ENCODE peak calls at places on chromosomes 11 and 22, in seven cellular contexts. One of them, this sample, is unnamed.

GRCh38 chr22:28017558-28017820 is 98.4 kb upstream of the PITPNB start:
- DNase-seq in tibial artery: no peak
- DNase-seq in BJ: no peak
- DNase-seq in heart left ventricle: no peak
- DNase-seq in foreskin fibroblast: no peak
- DNase-seq in CD4-positive, CD25-positive, alpha-beta regulatory T cell: no peak
- DNase-seq in CD8-positive, alpha-beta T cell: no peak
- DNase-seq in this sample: no peak

GRCh38 chr22:20156611-20157415 is 6.0 kb upstream of the CCDC188 start:
- DNase-seq in tibial artery: peak
- DNase-seq in BJ: no peak
- DNase-seq in heart left ventricle: peak
- DNase-seq in foreskin fibroblast: peak
- DNase-seq in CD4-positive, CD25-positive, alpha-beta regulatory T cell: peak
- DNase-seq in CD8-positive, alpha-beta T cell: peak
- DNase-seq in this sample: peak

GRCh38 chr22:50082197-50082715 is 3.0 kb downstream of the MLC1 start:
- DNase-seq in tibial artery: no peak
- DNase-seq in BJ: no peak
- DNase-seq in heart left ventricle: no peak
- DNase-seq in foreskin fibroblast: no peak
- DNase-seq in CD4-positive, CD25-positive, alpha-beta regulatory T cell: no peak
- DNase-seq in CD8-positive, alpha-beta T cell: no peak
- DNase-seq in this sample: no peak

GRCh38 chr22:50210378-50211139 is 9.7 kb downstream of the SELENOO start:
- DNase-seq in tibial artery: no peak
- DNase-seq in BJ: no peak
- DNase-seq in heart left ventricle: peak
- DNase-seq in foreskin fibroblast: no peak
- DNase-seq in CD4-positive, CD25-positive, alpha-beta regulatory T cell: no peak
- DNase-seq in CD8-positive, alpha-beta T cell: no peak
- DNase-seq in this sample: no peak

GRCh38 chr22:27844656-27845602 is 43.4 kb upstream of the MN1 start:
- DNase-seq in tibial artery: no peak
- DNase-seq in BJ: no peak
- DNase-seq in heart left ventricle: no peak
- DNase-seq in foreskin fibroblast: no peak
- DNase-seq in CD4-positive, CD25-positive, alpha-beta regulatory T cell: no peak
- DNase-seq in CD8-positive, alpha-beta T cell: no peak
- DNase-seq in this sample: peak

GRCh38 chr11:65431452-65432132 is 9.0 kb downstream of the NEAT1 start:
- DNase-seq in tibial artery: no peak
- DNase-seq in BJ: no peak
- DNase-seq in heart left ventricle: no peak
- DNase-seq in foreskin fibroblast: no peak
- DNase-seq in CD4-positive, CD25-positive, alpha-beta regulatory T cell: peak
- DNase-seq in CD8-positive, alpha-beta T cell: peak
- DNase-seq in this sample: no peak

GRCh38 chr11:106061936-106062591 is 15.1 kb downstream of the KBTBD3 start:
- DNase-seq in tibial artery: no peak
- DNase-seq in BJ: no peak
- DNase-seq in heart left ventricle: no peak
- DNase-seq in foreskin fibroblast: no peak
- DNase-seq in CD4-positive, CD25-positive, alpha-beta regulatory T cell: no peak
- DNase-seq in CD8-positive, alpha-beta T cell: no peak
- DNase-seq in this sample: no peak

GRCh38 chr11:68942090-68942620 is 38.5 kb downstream of the IGHMBP2 start:
- DNase-seq in tibial artery: peak
- DNase-seq in BJ: no peak
- DNase-seq in heart left ventricle: no peak
- DNase-seq in foreskin fibroblast: no peak
- DNase-seq in CD4-positive, CD25-positive, alpha-beta regulatory T cell: no peak
- DNase-seq in CD8-positive, alpha-beta T cell: no peak
- DNase-seq in this sample: no peak

GRCh38 chr11:35282226-35282882 is 137.0 kb downstream of the SLC1A2 start:
- DNase-seq in tibial artery: no peak
- DNase-seq in BJ: no peak
- DNase-seq in heart left ventricle: no peak
- DNase-seq in foreskin fibroblast: peak
- DNase-seq in CD4-positive, CD25-positive, alpha-beta regulatory T cell: no peak
- DNase-seq in CD8-positive, alpha-beta T cell: no peak
- DNase-seq in this sample: no peak

GRCh38 chr11:12090061-12090572 is 20.3 kb upstream of the MICAL2 start:
- DNase-seq in tibial artery: peak
- DNase-seq in BJ: no peak
- DNase-seq in heart left ventricle: no peak
- DNase-seq in foreskin fibroblast: peak
- DNase-seq in CD4-positive, CD25-positive, alpha-beta regulatory T cell: peak
- DNase-seq in CD8-positive, alpha-beta T cell: no peak
- DNase-seq in this sample: no peak

GRCh38 chr22:32650553-32651345 is 150.8 kb upstream of the TIMP3 start:
- DNase-seq in tibial artery: no peak
- DNase-seq in BJ: no peak
- DNase-seq in heart left ventricle: no peak
- DNase-seq in foreskin fibroblast: peak
- DNase-seq in CD4-positive, CD25-positive, alpha-beta regulatory T cell: no peak
- DNase-seq in CD8-positive, alpha-beta T cell: no peak
- DNase-seq in this sample: no peak

GRCh38 chr11:74641289-74641688 is 48.9 kb downstream of the POLD3 start:
- DNase-seq in tibial artery: no peak
- DNase-seq in BJ: no peak
- DNase-seq in heart left ventricle: no peak
- DNase-seq in foreskin fibroblast: no peak
- DNase-seq in CD4-positive, CD25-positive, alpha-beta regulatory T cell: no peak
- DNase-seq in CD8-positive, alpha-beta T cell: no peak
- DNase-seq in this sample: no peak

GRCh38 chr11:63017306-63017974 is 1.8 kb upstream of the SLC22A8 start:
- DNase-seq in tibial artery: no peak
- DNase-seq in BJ: no peak
- DNase-seq in heart left ventricle: no peak
- DNase-seq in foreskin fibroblast: peak
- DNase-seq in CD4-positive, CD25-positive, alpha-beta regulatory T cell: no peak
- DNase-seq in CD8-positive, alpha-beta T cell: no peak
- DNase-seq in this sample: no peak

GRCh38 chr11:73384871-73385692 is 8.9 kb downstream of the RELT start:
- DNase-seq in tibial artery: no peak
- DNase-seq in BJ: no peak
- DNase-seq in heart left ventricle: peak
- DNase-seq in foreskin fibroblast: no peak
- DNase-seq in CD4-positive, CD25-positive, alpha-beta regulatory T cell: peak
- DNase-seq in CD8-positive, alpha-beta T cell: peak
- DNase-seq in this sample: peak

GRCh38 chr11:129728571-129728970 is 87.1 kb upstream of the TMEM45B start:
- DNase-seq in tibial artery: no peak
- DNase-seq in BJ: no peak
- DNase-seq in heart left ventricle: no peak
- DNase-seq in foreskin fibroblast: no peak
- DNase-seq in CD4-positive, CD25-positive, alpha-beta regulatory T cell: no peak
- DNase-seq in CD8-positive, alpha-beta T cell: no peak
- DNase-seq in this sample: no peak

DNA sequence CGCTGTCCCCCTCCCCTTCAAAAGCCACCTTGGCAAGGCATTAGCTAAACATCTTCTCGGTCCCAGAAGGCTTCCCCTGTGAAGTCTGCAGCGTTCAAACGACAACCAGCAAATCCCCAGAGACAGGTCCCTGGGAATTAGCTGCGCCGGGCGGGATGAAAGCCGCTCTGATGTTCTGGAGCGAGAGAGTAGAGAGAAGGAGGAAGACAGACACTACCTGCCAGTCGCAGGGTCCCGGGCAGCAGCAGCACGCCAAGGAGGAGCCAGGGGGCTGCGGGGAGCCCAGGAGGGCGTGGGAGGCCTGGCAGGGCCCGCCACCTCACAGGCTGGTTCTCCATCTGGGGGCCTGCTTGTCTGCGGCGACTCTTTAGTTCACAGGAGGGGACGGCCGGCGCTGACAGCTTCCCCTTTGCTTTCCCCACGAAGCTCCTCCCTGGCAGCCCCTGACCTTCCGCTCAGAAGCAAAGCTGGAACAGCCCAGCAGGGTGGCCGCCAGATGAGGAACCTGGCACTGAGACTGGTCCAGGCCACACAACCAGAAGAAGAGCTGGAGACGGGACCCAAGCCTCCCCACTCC is at the start of gene NFAM1:
- DNase-seq in tibial artery: peak
- DNase-seq in BJ: no peak
- DNase-seq in heart left ventricle: peak
- DNase-seq in foreskin fibroblast: no peak
- DNase-seq in CD4-positive, CD25-positive, alpha-beta regulatory T cell: no peak
- DNase-seq in CD8-positive, alpha-beta T cell: no peak
- DNase-seq in this sample: no peak
- H3K4me3 ChIP-seq in tibial artery: peak
- H3K4me3 ChIP-seq in BJ: no peak
- H3K4me3 ChIP-seq in heart left ventricle: peak
- H3K4me3 ChIP-seq in foreskin fibroblast: no peak
- H3K4me3 ChIP-seq in CD4-positive, CD25-positive, alpha-beta regulatory T cell: no peak
- H3K4me3 ChIP-seq in CD8-positive, alpha-beta T cell: no peak
- H3K4me3 ChIP-seq in this sample: no peak

DNA sequence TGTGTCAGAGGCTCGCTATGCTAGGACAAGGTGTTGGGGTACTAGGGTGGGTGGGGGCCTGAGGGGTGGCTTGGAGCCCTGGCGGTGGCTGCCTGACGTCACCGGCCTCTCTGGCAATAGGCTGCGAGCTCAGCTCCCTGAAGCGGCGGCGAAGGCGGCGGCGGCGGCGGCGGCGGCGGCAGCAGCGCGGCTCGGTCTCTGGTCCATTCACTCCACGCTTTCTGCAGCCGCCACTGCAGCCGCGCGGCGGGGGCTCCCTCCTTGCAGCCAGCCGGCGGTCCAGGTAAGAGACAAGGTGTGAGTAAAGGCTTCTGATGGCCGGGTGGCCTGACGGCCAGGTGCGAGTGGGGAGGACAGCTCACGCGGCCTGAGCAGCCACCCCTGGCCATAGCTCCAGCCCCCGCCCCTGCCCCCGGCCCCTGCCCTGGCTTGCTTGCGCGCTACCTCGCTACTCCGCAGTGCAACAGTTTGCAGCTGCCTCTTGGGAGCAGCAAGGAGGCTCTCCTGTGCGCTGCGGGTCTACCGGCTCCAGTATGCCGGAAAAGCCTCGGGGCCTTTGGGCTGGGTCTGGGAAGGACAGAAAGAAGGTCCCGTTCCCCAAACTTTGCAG is at the start of gene C11orf87:
- DNase-seq in tibial artery: no peak
- DNase-seq in BJ: no peak
- DNase-seq in heart left ventricle: no peak
- DNase-seq in foreskin fibroblast: no peak
- DNase-seq in CD4-positive, CD25-positive, alpha-beta regulatory T cell: no peak
- DNase-seq in CD8-positive, alpha-beta T cell: no peak
- DNase-seq in this sample: no peak
- H3K4me3 ChIP-seq in tibial artery: peak
- H3K4me3 ChIP-seq in BJ: peak
- H3K4me3 ChIP-seq in heart left ventricle: peak
- H3K4me3 ChIP-seq in foreskin fibroblast: peak
- H3K4me3 ChIP-seq in CD4-positive, CD25-positive, alpha-beta regulatory T cell: no peak
- H3K4me3 ChIP-seq in CD8-positive, alpha-beta T cell: no peak
- H3K4me3 ChIP-seq in this sample: no peak

DNA sequence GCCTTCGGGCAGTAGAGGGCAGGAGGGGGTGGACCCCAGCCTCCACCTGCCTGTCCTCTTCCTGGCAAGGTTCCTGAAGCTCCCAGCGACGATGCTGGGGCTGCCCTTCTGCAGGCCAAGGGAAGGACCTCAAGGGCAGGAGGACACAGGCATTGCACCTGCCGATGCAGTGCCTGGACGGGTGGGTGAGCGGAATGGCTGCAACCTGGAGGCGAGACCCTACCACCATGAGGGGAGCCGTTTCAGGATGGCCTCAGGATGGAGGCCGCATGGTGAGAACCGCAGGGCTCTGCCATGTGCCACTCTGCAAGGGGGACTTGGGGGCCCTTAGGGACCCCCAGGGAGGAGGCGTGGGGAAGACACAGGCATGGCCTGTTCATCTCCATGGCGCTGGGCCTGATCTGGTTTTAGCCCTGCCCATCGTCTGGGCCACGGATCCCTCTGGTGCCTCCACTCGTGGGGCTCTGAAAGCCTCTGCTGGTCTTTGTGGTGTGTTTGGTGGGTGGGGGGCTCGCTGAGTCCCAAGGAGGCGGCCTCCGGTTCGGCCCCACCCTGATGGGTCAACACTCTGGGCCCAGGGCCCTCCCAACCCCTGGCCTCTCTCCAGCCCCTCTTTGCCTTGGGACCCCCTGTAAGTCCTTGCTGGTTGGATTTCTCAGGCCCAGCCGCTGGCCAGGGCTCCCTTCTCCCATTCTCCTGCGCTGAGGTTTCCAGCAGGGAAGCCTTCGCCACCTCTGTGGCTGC is 1.3 kb upstream of the LSP1 start:
- DNase-seq in tibial artery: no peak
- DNase-seq in BJ: no peak
- DNase-seq in heart left ventricle: no peak
- DNase-seq in foreskin fibroblast: no peak
- DNase-seq in CD4-positive, CD25-positive, alpha-beta regulatory T cell: peak
- DNase-seq in CD8-positive, alpha-beta T cell: no peak
- DNase-seq in this sample: no peak
- H3K4me3 ChIP-seq in tibial artery: no peak
- H3K4me3 ChIP-seq in BJ: no peak
- H3K4me3 ChIP-seq in heart left ventricle: no peak
- H3K4me3 ChIP-seq in foreskin fibroblast: no peak
- H3K4me3 ChIP-seq in CD4-positive, CD25-positive, alpha-beta regulatory T cell: peak
- H3K4me3 ChIP-seq in CD8-positive, alpha-beta T cell: peak
- H3K4me3 ChIP-seq in this sample: no peak

GRCh38 chr11:100759856-100760255 is 72.8 kb downstream of the ARHGAP42 start:
- DNase-seq in tibial artery: no peak
- DNase-seq in BJ: no peak
- DNase-seq in heart left ventricle: no peak
- DNase-seq in foreskin fibroblast: no peak
- DNase-seq in CD4-positive, CD25-positive, alpha-beta regulatory T cell: no peak
- DNase-seq in CD8-positive, alpha-beta T cell: no peak
- DNase-seq in this sample: no peak

GRCh38 chr11:100759106-100759505 is 72.0 kb downstream of the ARHGAP42 start:
- DNase-seq in tibial artery: no peak
- DNase-seq in BJ: no peak
- DNase-seq in heart left ventricle: no peak
- DNase-seq in foreskin fibroblast: no peak
- DNase-seq in CD4-positive, CD25-positive, alpha-beta regulatory T cell: no peak
- DNase-seq in CD8-positive, alpha-beta T cell: no peak
- DNase-seq in this sample: no peak

GRCh38 chr11:100760766-100761165 is 73.7 kb downstream of the ARHGAP42 start:
- DNase-seq in tibial artery: no peak
- DNase-seq in BJ: no peak
- DNase-seq in heart left ventricle: no peak
- DNase-seq in foreskin fibroblast: no peak
- DNase-seq in CD4-positive, CD25-positive, alpha-beta regulatory T cell: no peak
- DNase-seq in CD8-positive, alpha-beta T cell: no peak
- DNase-seq in this sample: no peak

GRCh38 chr11:100757636-100758035 is 70.5 kb downstream of the ARHGAP42 start:
- DNase-seq in tibial artery: no peak
- DNase-seq in BJ: no peak
- DNase-seq in heart left ventricle: no peak
- DNase-seq in foreskin fibroblast: no peak
- DNase-seq in CD4-positive, CD25-positive, alpha-beta regulatory T cell: no peak
- DNase-seq in CD8-positive, alpha-beta T cell: no peak
- DNase-seq in this sample: no peak

DNA sequence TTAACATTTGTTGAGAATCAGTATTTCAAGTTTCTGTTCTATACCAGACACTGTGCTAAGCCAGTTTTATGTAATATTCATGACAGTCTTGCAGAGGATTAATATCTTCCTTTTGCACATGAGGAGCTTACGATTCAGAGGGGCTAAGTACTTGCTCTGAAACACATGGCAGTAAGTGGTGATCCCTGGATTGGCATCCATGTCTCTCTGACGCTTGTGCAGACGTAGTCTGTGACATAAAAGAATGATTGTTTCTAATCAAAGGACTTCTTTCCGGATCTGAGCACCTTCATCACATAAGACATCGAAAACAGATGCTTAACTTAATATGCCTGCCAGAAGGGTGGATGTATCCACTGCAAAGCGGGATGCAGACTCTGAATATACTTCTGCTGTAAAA is 74.7 kb downstream of the ARHGAP42 start:
- DNase-seq in tibial artery: no peak
- DNase-seq in BJ: no peak
- DNase-seq in heart left ventricle: no peak
- DNase-seq in foreskin fibroblast: no peak
- DNase-seq in CD4-positive, CD25-positive, alpha-beta regulatory T cell: no peak
- DNase-seq in CD8-positive, alpha-beta T cell: no peak
- DNase-seq in this sample: no peak
- H3K4me3 ChIP-seq in tibial artery: no peak
- H3K4me3 ChIP-seq in BJ: no peak
- H3K4me3 ChIP-seq in heart left ventricle: no peak
- H3K4me3 ChIP-seq in foreskin fibroblast: no peak
- H3K4me3 ChIP-seq in CD4-positive, CD25-positive, alpha-beta regulatory T cell: no peak
- H3K4me3 ChIP-seq in CD8-positive, alpha-beta T cell: no peak
- H3K4me3 ChIP-seq in this sample: no peak